ENCODE peak calls at places on chromosome 7, in five cellular contexts. N is dorsolateral prefrontal cortex, H is endodermal cell, Y is neuronal stem cell, P is hepatocyte. B is an unnamed sample.

GRCh38 chr7:38757946-38758345 is 126.8 kb upstream of the AMPH start:
- DNase-seq in N (no peak), H (no peak), Y (no peak), P (no peak), B (no peak)

GRCh38 chr7:22586806-22587180 is 86.8 kb upstream of the STEAP1B start:
- DNase-seq in N (no peak), H (peak; percentile 78), Y (no peak), P (peak; percentile 58), B (no peak)

GRCh38 chr7:25858562-25859411 is 293.2 kb upstream of the NFE2L3 start:
- DNase-seq in N (no peak), H (peak; percentile 78), Y (no peak), P (peak; percentile 72), B (no peak)

GRCh38 chr7:13628231-13629001 is 361.1 kb downstream of the ETV1 start:
- DNase-seq in N (no peak), H (no peak), Y (no peak), P (no peak), B (no peak)

GRCh38 chr7:87083865-87084519 is 24.5 kb upstream of the ELAPOR2 start:
- DNase-seq in N (no peak), H (no peak), Y (no peak), P (no peak), B (no peak)

GRCh38 chr7:70698219-70698832 is 433.6 kb upstream of the GALNT17 start:
- DNase-seq in N (peak; percentile 56), H (no peak), Y (peak; percentile 37), P (peak; percentile 67), B (no peak)

GRCh38 chr7:157691521-157692155 is 354.8 kb downstream of the DNAJB6 start:
- DNase-seq in N (no peak), H (peak; percentile 74), Y (peak; percentile 77), P (no peak), B (no peak)

GRCh38 chr7:45075871-45076796 is 12.6 kb downstream of the NACAD start:
- DNase-seq in N (peak; percentile 9), H (no peak), Y (no peak), P (no peak), B (peak; percentile 41)

GRCh38 chr7:23334482-23335056 is 35.4 kb downstream of the MALSU1 start:
- DNase-seq in N (no peak), H (no peak), Y (no peak), P (peak; percentile 72), B (peak; percentile 39)

GRCh38 chr7:67484244-67484751 is 487.7 kb downstream of the TYW1 start:
- DNase-seq in N (peak; percentile 66), H (peak; percentile 92), Y (peak; percentile 75), P (peak; percentile 87), B (peak; percentile 41)

GRCh38 chr7:122528879-122529481 is 169.9 kb downstream of the RNF133 start:
- DNase-seq in N (no peak), H (no peak), Y (peak; percentile 39), P (peak; percentile 64), B (no peak)

GRCh38 chr7:73758581-73759138 is 11.4 kb downstream of the CLDN3 start:
- DNase-seq in N (no peak), H (no peak), Y (no peak), P (peak; percentile 36), B (peak; percentile 65)

GRCh38 chr7:80014507-80014906 is 120.1 kb upstream of the GNAI1 start:
- DNase-seq in N (no peak), H (no peak), Y (no peak), P (peak; percentile 10), B (no peak)

GRCh38 chr7:156620246-156620775 is 20.3 kb upstream of the RNF32 start:
- DNase-seq in N (no peak), H (no peak), Y (no peak), P (no peak), B (no peak)

GRCh38 chr7:939843-940242 is 14.6 kb downstream of the ADAP1 start:
- DNase-seq in N (no peak), H (no peak), Y (no peak), P (no peak), B (no peak)

GRCh38 chr7:149050941-149051340 is 22.6 kb upstream of the PDIA4 start:
- DNase-seq in N (no peak), H (no peak), Y (no peak), P (no peak), B (no peak)

GRCh38 chr7:29812185-29812876 is 6.0 kb downstream of the WIPF3 start:
- DNase-seq in N (no peak), H (no peak), Y (no peak), P (no peak), B (no peak)

GRCh38 chr7:157409753-157410727 is 73.2 kb downstream of the DNAJB6 start:
- DNase-seq in N (no peak), H (no peak), Y (no peak), P (no peak), B (no peak)

GRCh38 chr7:107173691-107174406 is 5.0 kb downstream of the HBP1 start:
- DNase-seq in N (no peak), H (no peak), Y (no peak), P (no peak), B (no peak)

GRCh38 chr7:108406474-108406873 is 49.8 kb downstream of the NRCAM start:
- DNase-seq in N (no peak), H (no peak), Y (no peak), P (peak; percentile 30), B (no peak)

GRCh38 chr7:111159426-111159825 is 68.5 kb downstream of the LRRN3 start:
- DNase-seq in N (no peak), H (no peak), Y (no peak), P (no peak), B (no peak)

GRCh38 chr7:18855796-18856195 is 261.6 kb downstream of the TWIST1 start:
- DNase-seq in N (no peak), H (no peak), Y (no peak), P (no peak), B (no peak)

GRCh38 chr7:55534916-55535636 is 37.2 kb downstream of the VOPP1 start:
- DNase-seq in N (no peak), H (no peak), Y (no peak), P (no peak), B (no peak)

GRCh38 chr7:81960026-81960425 is 190.2 kb upstream of the HGF start:
- DNase-seq in N (no peak), H (no peak), Y (no peak), P (no peak), B (no peak)

GRCh38 chr7:95545007-95545615 is 51.2 kb downstream of the PDK4 start:
- DNase-seq in N (peak; percentile 60), H (peak; percentile 61), Y (no peak), P (peak; percentile 82), B (peak; percentile 50)

GRCh38 chr7:73647725-73648592 is 19.7 kb upstream of the VPS37D start:
- DNase-seq in N (no peak), H (peak; percentile 82), Y (no peak), P (peak; percentile 89), B (no peak)

GRCh38 chr7:16318989-16319915 is 102.1 kb downstream of the CRPPA start:
- DNase-seq in N (peak; percentile 56), H (no peak), Y (no peak), P (no peak), B (no peak)

GRCh38 chr7:36667007-36667406 is 57.3 kb downstream of the AOAH start:
- DNase-seq in N (no peak), H (no peak), Y (no peak), P (no peak), B (no peak)

GRCh38 chr7:97513326-97513725 is 218.6 kb upstream of the TAC1 start:
- DNase-seq in N (no peak), H (no peak), Y (no peak), P (no peak), B (no peak)

GRCh38 chr7:75866497-75867389 is 12.1 kb upstream of the RHBDD2 start:
- DNase-seq in N (peak; percentile 69), H (peak; percentile 85), Y (peak; percentile 56), P (peak; percentile 76), B (peak; percentile 74)

GRCh38 chr7:130207642-130208041 is at the start of gene SSMEM1:
- DNase-seq in N (no peak), H (no peak), Y (no peak), P (peak; percentile 8), B (no peak)

DNA sequence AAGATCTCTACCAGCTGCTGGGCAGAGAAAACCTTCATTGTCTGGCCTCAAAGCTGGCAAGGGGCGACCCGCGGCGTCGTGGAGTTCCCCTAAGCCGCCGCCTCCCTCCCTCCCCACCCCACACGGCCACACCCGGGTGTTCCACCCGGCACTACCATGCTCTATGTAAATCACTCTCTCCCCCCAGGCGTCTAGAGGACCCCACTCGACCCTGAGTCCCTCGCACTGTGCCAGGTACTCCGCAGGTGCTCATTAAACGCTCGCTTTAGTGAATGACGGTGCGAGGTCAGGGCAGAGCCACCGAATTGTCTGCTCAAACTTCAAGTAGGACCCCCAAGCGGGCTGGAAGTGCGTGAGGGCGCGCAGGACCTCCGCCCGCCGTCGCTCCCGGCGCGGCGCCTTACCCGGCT is 628 bp downstream of the PARP12 start:
- DNase-seq in N (no peak), H (peak; percentile 74), Y (no peak), P (peak; percentile 41), B (peak; percentile 45)
- H3K27ac ChIP-seq in N (peak overlapping the region; percentile 84), H (no peak overlapping the region), Y (no peak overlapping the region), P (peak overlapping the region; percentile 97), B (peak overlapping the region; percentile 93)

DNA sequence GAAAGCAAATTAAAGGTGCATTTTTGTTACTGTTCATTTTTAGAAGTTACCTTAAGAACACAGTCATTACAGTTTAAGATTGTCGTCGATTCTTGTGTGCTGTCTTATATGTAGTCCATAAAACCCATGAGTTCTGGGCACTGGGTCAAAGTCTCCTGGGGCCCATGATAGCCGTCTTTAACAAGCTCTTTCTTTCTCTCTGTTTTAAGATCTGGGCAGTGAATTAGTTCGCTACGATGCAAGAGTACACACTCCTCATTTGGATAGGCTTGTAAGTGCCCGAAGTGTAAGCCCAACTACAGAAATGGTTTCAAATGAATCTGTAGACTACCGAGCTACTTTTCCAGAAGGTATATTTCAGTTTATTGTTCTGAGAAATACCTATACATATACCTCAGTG is 90.7 kb upstream of the CAPZA2 start:
- DNase-seq in N (no peak), H (no peak), Y (no peak), P (peak; percentile 30), B (no peak)
- H3K27ac ChIP-seq in N (no peak overlapping the region), H (no peak overlapping the region), Y (no peak overlapping the region), P (peak overlapping the region; percentile 85), B (no peak overlapping the region)

DNA sequence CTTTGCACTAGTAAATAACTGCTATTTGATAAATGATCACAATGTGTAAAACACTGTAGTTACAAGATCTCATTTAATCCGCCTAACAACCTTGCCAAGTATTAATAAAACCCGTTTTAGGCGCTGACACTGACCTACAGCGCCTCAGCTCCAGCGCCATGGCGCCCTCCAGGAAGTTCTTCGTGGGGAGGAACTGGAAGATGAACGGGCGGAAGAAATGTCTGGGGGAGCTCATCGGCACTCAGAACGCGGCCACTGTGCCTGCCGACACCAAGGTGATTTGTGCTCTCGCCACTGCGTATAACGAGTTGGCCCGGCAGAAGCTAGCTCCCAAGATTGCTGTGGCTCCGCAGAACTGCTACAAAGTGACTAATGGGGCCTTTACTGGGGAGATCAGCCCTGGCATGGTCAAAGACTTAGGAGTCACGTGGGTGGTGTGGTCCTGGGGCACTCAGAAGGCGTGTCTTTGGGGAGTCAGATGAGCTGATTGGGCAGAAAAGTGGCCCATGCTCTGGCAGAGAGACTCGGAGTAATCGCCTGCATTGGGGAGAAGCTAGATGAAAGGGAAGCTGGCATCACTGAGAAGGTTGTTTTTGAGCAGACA is 1.1 kb upstream of the TNPO3 start:
- DNase-seq in N (no peak), H (no peak), Y (no peak), P (no peak), B (peak; percentile 27)
- H3K27ac ChIP-seq in N (no peak overlapping the region), H (no peak overlapping the region), Y (no peak overlapping the region), P (no peak overlapping the region), B (no peak overlapping the region)

DNA sequence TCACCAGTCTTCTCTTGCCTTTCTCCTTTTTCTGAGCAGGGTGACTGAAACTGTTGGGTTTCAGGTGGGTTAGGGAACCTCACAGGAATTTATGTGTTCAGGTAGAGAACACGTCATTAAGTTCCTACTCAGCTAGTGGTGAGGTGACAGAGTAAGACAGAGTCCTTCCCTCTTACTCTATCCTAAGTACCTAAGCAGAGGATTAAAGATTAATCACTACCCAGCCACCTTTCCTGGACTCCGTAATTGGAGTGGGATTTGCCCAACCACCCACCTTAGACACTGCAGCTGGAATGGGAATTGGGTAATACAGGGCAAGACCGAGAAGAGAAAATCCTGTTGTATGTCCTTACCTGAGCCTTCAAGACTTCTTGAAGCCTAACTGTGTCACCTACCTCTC is 158.1 kb downstream of the LRRC4 start:
- DNase-seq in N (no peak), H (no peak), Y (no peak), P (no peak), B (no peak)
- H3K27ac ChIP-seq in N (no peak overlapping the region), H (no peak overlapping the region), Y (no peak overlapping the region), P (no peak overlapping the region), B (no peak overlapping the region)

B was measured in pancreas.